ENCODE peak calls at places on chromosomes 4 and X, in six cellular contexts. U is fibroblast of lung; J is testis; Y is thoracic aorta; F is MM.1S; D is CD8-positive, alpha-beta memory T cell. E is an unnamed sample.

GRCh38 chr4:184362338-184362737 is 112.0 kb downstream of the IRF2 start:
- DNase-seq in U (peak; percentile 36), J (no peak), Y (no peak), F (no peak), D (no peak), E (no peak)

GRCh38 chr4:81217794-81218193 is 2.8 kb upstream of the PRKG2 start:
- DNase-seq in U (no peak), J (no peak), Y (no peak), F (no peak), D (no peak), E (no peak)

GRCh38 chrX:18664947-18665346 is 7.0 kb downstream of the RS1 start:
- DNase-seq in U (no peak), J (no peak), Y (no peak), F (no peak), D (no peak), E (no peak)

GRCh38 chrX:110103344-110103743 is 100.4 kb downstream of the TMEM164 start:
- DNase-seq in U (no peak), J (no peak), Y (no peak), F (no peak), D (no peak), E (no peak)

GRCh38 chr4:150960818-150961217 is 54.3 kb downstream of the LRBA start:
- DNase-seq in U (no peak), J (peak; percentile 43), Y (no peak), F (peak; percentile 33), D (no peak), E (no peak)

GRCh38 chr4:189940178-189941004 is at the start of gene FRG1:
- DNase-seq in U (peak; percentile 94), J (peak; percentile 94), Y (peak; percentile 75), F (peak; percentile 83), D (peak; percentile 96), E (peak; percentile 82)

GRCh38 chrX:132837126-132837525 is 121.3 kb downstream of the HS6ST2 start:
- DNase-seq in U (peak; percentile 86), J (no peak), Y (no peak), F (no peak), D (no peak), E (no peak)

GRCh38 chr4:48954314-48954713 is 31.8 kb upstream of the CWH43 start:
- DNase-seq in U (peak; percentile 72), J (no peak), Y (no peak), F (no peak), D (no peak), E (no peak)

GRCh38 chrX:68146054-68146453 is 287.2 kb downstream of the OPHN1 start:
- DNase-seq in U (peak; percentile 39), J (no peak), Y (no peak), F (peak; percentile 51), D (no peak), E (no peak)

GRCh38 chr4:48939785-48940184 is 33.2 kb upstream of the OCIAD2 start:
- DNase-seq in U (peak; percentile 94), J (no peak), Y (no peak), F (no peak), D (no peak), E (peak; percentile 75)

GRCh38 chr4:95362906-95363578 is 185.7 kb downstream of the UNC5C start:
- DNase-seq in U (peak; percentile 43), J (peak; percentile 54), Y (no peak), F (peak; percentile 7), D (no peak), E (no peak)

GRCh38 chr4:88457307-88458090 is 580 bp downstream of the HERC5 start:
- DNase-seq in U (peak; percentile 38), J (peak; percentile 67), Y (no peak), F (peak; percentile 57), D (peak; percentile 46), E (no peak)

DNA sequence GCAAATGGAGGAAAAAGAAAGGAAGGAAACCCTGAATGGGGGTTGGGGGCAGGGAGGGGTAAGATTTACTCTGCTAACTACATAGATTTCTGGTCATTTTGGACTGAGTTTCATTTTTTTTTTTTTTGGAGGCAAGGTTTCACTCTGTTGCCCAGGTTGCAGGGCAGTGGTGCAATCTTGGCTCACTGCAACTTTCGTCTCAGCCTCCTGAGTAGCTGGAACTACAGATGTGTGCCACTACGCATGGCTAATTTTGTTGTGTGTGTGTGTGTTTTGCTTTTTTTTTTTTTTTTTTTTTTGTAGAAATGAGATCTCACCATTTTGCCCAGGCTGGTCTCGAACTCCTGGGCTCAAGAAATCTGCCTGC is 223.5 kb downstream of the APBB2 start:
- DNase-seq in U (no peak), J (no peak), Y (no peak), F (no peak), D (no peak), E (no peak)
- H3K27ac ChIP-seq in U (peak overlapping the region; percentile 85), J (no peak overlapping the region), Y (no peak overlapping the region), F (no peak overlapping the region), D (no peak overlapping the region), E (peak overlapping the region; percentile 95)

GRCh38 chr4:15665738-15666365 is 10.7 kb upstream of the FBXL5 start:
- DNase-seq in U (peak; percentile 52), J (no peak), Y (no peak), F (peak; percentile 27), D (no peak), E (peak; percentile 93)
- H3K27ac ChIP-seq in U (peak overlapping the region; percentile 15), J (no peak overlapping the region), Y (no peak overlapping the region), F (no peak overlapping the region), D (no peak overlapping the region), E (peak overlapping the region; percentile 99)

DNA sequence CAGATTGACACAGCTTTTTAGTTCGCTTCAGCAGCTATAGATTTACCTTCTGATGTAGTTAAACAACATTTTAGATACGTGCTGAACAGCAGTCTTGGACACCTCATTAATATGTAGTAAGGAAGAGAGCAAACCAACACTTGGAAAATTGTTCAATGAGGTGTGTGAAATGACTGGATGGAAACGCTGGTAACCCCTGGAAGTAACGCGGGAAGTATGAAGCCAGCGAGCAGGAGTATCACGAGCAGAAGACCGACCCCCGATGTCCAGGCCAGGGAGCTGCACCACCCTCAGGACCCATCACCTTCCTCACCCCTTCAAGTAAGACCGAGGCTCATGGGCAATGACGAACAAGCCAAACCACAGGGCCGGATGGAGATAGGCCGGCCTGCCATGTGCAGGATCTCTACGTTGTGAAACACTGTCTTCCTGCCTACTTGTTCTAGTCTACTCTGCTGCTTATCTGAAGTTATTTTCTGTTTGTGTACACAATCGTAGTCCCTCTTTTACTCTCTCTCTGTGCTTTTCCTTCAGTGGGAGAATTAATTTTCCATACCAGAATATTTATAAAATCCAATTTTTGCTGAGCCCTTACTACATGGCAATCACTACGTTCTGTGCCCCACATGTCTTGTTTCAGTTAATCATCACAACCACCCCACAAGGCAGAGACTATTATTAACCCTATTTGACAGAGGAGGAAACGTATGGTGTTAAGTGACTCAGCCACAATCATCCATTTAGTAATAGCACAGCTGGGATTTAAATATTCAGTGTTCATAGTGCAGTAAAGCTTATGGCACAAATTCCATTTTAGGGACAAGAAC is 221.7 kb downstream of the APBB2 start:
- DNase-seq in U (peak; percentile 88), J (no peak), Y (no peak), F (no peak), D (no peak), E (peak; percentile 46)
- H3K27ac ChIP-seq in U (peak overlapping the region; percentile 85), J (no peak overlapping the region), Y (no peak overlapping the region), F (no peak overlapping the region), D (no peak overlapping the region), E (peak overlapping the region; percentile 95)

GRCh38 chr4:114782842-114783595 is 184.4 kb downstream of the UGT8 start:
- DNase-seq in U (peak; percentile 39), J (no peak), Y (no peak), F (no peak), D (no peak), E (no peak)
- H3K27ac ChIP-seq in U (no peak overlapping the region), J (no peak overlapping the region), Y (no peak overlapping the region), F (no peak overlapping the region), D (no peak overlapping the region), E (no peak overlapping the region)